ENCODE peak calls at places on chromosomes 3 and 15, in nine cellular contexts. Y is anterior cingulate cortex; H is stimulated activated CD4-positive, alpha-beta T cell treated with anti-CD3 and anti-CD28 coated beads, Interleukin-2, amount 100 ng/mL, for 48 hours; D is activated CD4-positive, alpha-beta T cell treated with anti-CD3 and anti-CD28 coated beads, Interleukin-2, amount 50 U/mL, for 48 hours; P is Daoy; A is ecto neural progenitor cell; C is stomach; B is chondrocyte; M is stimulated activated CD8-positive, alpha-beta memory T cell treated with anti-CD3 and anti-CD28 coated beads, Interleukin-7, amount 100 ng/mL, for 1 hour. F is an unnamed sample.

GRCh38 chr3:156678216-156678615 is 3.8 kb downstream of the TIPARP start:
- DNase-seq in Y (no peak), D (no peak), P (no peak), A (no peak), M (no peak), H (no peak), B (no peak), C (no peak), F (no peak)

GRCh38 chr3:132433121-132433520 is 15.8 kb downstream of the DNAJC13 start:
- DNase-seq in D (no peak), A (no peak), B (no peak), Y (no peak), P (no peak), C (no peak), H (no peak), M (no peak), F (no peak)

GRCh38 chr3:107106316-107106715 is 270.9 kb upstream of the CCDC54 start:
- DNase-seq in Y (no peak), B (no peak), P (peak; percentile 54), M (no peak), D (no peak), A (no peak), C (no peak), H (no peak), F (peak; percentile 15)

GRCh38 chr3:173743512-173743911 is 346.0 kb downstream of the NLGN1 start:
- DNase-seq in A (no peak), M (no peak), Y (no peak), C (no peak), B (no peak), P (no peak), H (no peak), D (no peak), F (no peak)

GRCh38 chr3:41819200-41819599 is 142.7 kb downstream of the ULK4 start:
- DNase-seq in A (no peak), M (no peak), B (no peak), D (no peak), Y (no peak), P (no peak), C (no peak), H (no peak), F (no peak)

GRCh38 chr3:32954506-32954905 is 3.1 kb downstream of the CCR4 start:
- DNase-seq in P (no peak), H (no peak), D (no peak), B (no peak), Y (no peak), C (no peak), M (no peak), A (no peak), F (no peak)

GRCh38 chr3:102005551-102005950 is 156.2 kb downstream of the NFKBIZ start:
- DNase-seq in B (no peak), Y (no peak), C (no peak), P (no peak), A (no peak), H (no peak), M (no peak), D (no peak), F (no peak)

GRCh38 chr15:39704684-39705083 is 78.0 kb downstream of the FSIP1 start:
- DNase-seq in A (no peak), P (no peak), B (no peak), C (no peak), D (no peak), Y (no peak), H (no peak), M (no peak), F (peak; percentile 63)

GRCh38 chr3:38519651-38520050 is 23.5 kb downstream of the EXOG start:
- DNase-seq in H (no peak), P (peak; percentile 41), A (no peak), C (no peak), Y (no peak), D (no peak), M (no peak), B (no peak), F (no peak)

GRCh38 chr3:44825264-44825925 is 36.3 kb upstream of the TMEM42 start:
- DNase-seq in P (peak; percentile 11), M (no peak), Y (no peak), B (no peak), C (no peak), H (no peak), D (no peak), A (no peak), F (peak; percentile 69)

GRCh38 chr15:99613887-99614642 is 48.3 kb downstream of the MEF2A start:
- DNase-seq in C (no peak), H (no peak), D (no peak), M (no peak), A (no peak), B (no peak), Y (no peak), P (no peak), F (peak; percentile 32)

F was measured in AG20443.